ENCODE peak calls at places on chromosomes 6 and 20, in seven cellular contexts. V is fibroblast of pulmonary artery, Z is pancreas, Q is right cardiac atrium, W is astrocyte of the cerebellum, L is GM06990, B is aorta. E is an unnamed sample.

GRCh38 chr6:26089272-26089671 is 2.0 kb downstream of the HFE start:
- DNase-seq in Z (no peak), L (no peak), Q (no peak), W (no peak), V (peak; percentile 32), B (no peak), E (no peak)

GRCh38 chr6:98998103-98998502 is 50.4 kb upstream of the FBXL4 start:
- DNase-seq in B (no peak), Z (no peak), Q (no peak), V (no peak), L (no peak), W (no peak), E (no peak)

GRCh38 chr6:149221774-149222070 is 95.8 kb upstream of the TAB2 start:
- DNase-seq in V (peak; percentile 24), W (no peak), B (no peak), Z (no peak), L (no peak), Q (no peak), E (no peak)

GRCh38 chr6:47079638-47080037 is 37.5 kb upstream of the ADGRF1 start:
- DNase-seq in B (no peak), V (no peak), W (no peak), L (no peak), Q (no peak), Z (no peak), E (no peak)

GRCh38 chr6:130997061-130997753 is 65.8 kb downstream of the EPB41L2 start:
- DNase-seq in W (no peak), Q (no peak), Z (no peak), L (no peak), V (peak; percentile 71), B (no peak), E (peak; percentile 95)

GRCh38 chr6:150177260-150178246 is 34.7 kb downstream of the PPP1R14C start:
- DNase-seq in V (no peak), B (no peak), W (peak; percentile 19), L (no peak), Q (peak; percentile 69), Z (no peak), E (no peak)

GRCh38 chr6:158376650-158377081 is 64.4 kb downstream of the TULP4 start:
- DNase-seq in V (peak; percentile 10), L (no peak), B (no peak), Z (no peak), W (no peak), Q (no peak), E (no peak)

GRCh38 chr6:139016337-139017213 is 12.0 kb upstream of the ABRACL start:
- DNase-seq in W (no peak), V (peak; percentile 25), L (no peak), Z (no peak), B (no peak), Q (no peak), E (no peak)

GRCh38 chr6:154661751-154662150 is 71.5 kb upstream of the SCAF8 start:
- DNase-seq in V (no peak), L (no peak), Q (no peak), W (no peak), B (no peak), Z (no peak), E (peak; percentile 66)

GRCh38 chr20:2102585-2103453 is 1.2 kb downstream of the STK35 start:
- DNase-seq in Z (peak; percentile 92), V (peak; percentile 87), W (peak; percentile 63), Q (peak; percentile 95), B (peak; percentile 96), L (peak; percentile 91), E (no peak)

GRCh38 chr6:131013495-131013894 is 49.5 kb downstream of the EPB41L2 start:
- DNase-seq in B (no peak), Q (no peak), W (peak; percentile 88), V (peak; percentile 91), L (no peak), Z (no peak), E (peak; percentile 60)

GRCh38 chr20:11540558-11540957 is 377.1 kb upstream of the BTBD3 start:
- DNase-seq in Q (no peak), L (no peak), Z (no peak), V (no peak), B (no peak), W (no peak), E (no peak)

GRCh38 chr6:30154709-30155521 is 6.1 kb downstream of the TRIM10 start:
- DNase-seq in V (peak; percentile 75), W (peak; percentile 49), Q (no peak), L (no peak), B (no peak), Z (no peak), E (peak; percentile 45)

GRCh38 chr6:149484733-149485700 is at the start of gene ZC3H12D:
- DNase-seq in L (peak; percentile 83), W (peak; percentile 36), V (no peak), B (no peak), Z (no peak), Q (peak; percentile 86), E (no peak)

GRCh38 chr6:13767121-13767794 is 47.1 kb downstream of the MCUR1 start:
- DNase-seq in L (no peak), B (peak; percentile 80), Q (peak; percentile 71), Z (no peak), W (no peak), V (peak; percentile 31), E (no peak)

GRCh38 chr20:50389437-50389807 is 120.8 kb upstream of the PTPN1 start:
- DNase-seq in L (no peak), W (no peak), Q (peak; percentile 75), V (no peak), B (peak; percentile 69), Z (no peak), E (no peak)

GRCh38 chr6:22413681-22414305 is 117.0 kb upstream of the PRL start:
- DNase-seq in Q (no peak), V (peak; percentile 55), B (no peak), W (peak; percentile 24), L (no peak), Z (no peak), E (no peak)

GRCh38 chr6:12832341-12832740 is 115.8 kb downstream of the PHACTR1 start:
- DNase-seq in V (no peak), Z (no peak), W (no peak), B (no peak), Q (no peak), L (no peak), E (no peak)

GRCh38 chr6:102950967-102951366 is 1557.5 kb downstream of the GRIK2 start:
- DNase-seq in B (no peak), Z (no peak), L (no peak), W (no peak), Q (no peak), V (no peak), E (no peak)

GRCh38 chr6:154496191-154496590 is 14.3 kb downstream of the CNKSR3 start:
- DNase-seq in Z (no peak), W (no peak), L (no peak), Q (no peak), B (no peak), V (no peak), E (no peak)

GRCh38 chr6:166240889-166241288 is 67.3 kb downstream of the PRR18 start:
- DNase-seq in L (no peak), V (no peak), Q (no peak), W (no peak), B (no peak), Z (no peak), E (no peak)

DNA sequence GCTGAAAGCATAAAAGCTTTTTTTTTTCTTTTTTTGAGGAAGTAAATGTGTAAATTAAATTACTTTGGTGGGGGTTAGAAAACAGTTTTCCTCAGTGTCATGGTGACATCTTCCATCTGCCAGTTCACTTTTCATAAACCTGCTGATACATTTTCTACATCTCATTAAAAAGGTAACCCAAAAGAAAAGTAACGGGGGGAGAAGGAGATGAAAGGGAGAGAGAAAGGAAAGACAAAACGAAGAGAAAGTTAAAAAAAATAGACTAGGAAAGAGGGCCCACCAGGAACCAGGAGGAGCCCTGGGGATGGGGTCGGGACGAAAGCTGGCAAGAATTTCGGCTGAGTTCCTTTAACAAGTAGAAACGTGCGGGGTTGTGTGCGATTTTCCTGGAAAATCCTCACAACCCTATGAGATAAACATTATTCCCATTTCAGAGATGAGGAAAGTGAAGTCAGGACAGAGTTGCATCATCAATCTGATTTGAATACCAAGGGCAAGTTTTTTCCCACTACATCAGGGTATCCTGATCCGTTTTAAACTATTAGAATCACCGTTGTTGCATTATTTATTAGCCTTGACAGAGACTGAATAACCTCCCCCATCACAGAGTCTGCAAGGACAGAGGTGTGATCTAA is 53.4 kb upstream of the TPD52L1 start:
- DNase-seq in Z (no peak), V (no peak), Q (no peak), W (no peak), L (no peak), B (no peak), E (no peak)
- H3K4me3 ChIP-seq in Z (peak overlapping the region; percentile 60), V (peak overlapping the region; percentile 62), Q (peak overlapping the region; percentile 69), W (peak overlapping the region; percentile 42), L (no peak overlapping the region), B (peak overlapping the region; percentile 41), E (no peak overlapping the region)

GRCh38 chr6:2846873-2847224 is 5.2 kb upstream of the SERPINB1 start:
- DNase-seq in V (no peak), Z (no peak), B (no peak), W (no peak), L (no peak), Q (no peak), E (no peak)
- H3K4me3 ChIP-seq in V (peak overlapping the region; percentile 30), Z (no peak overlapping the region), B (no peak overlapping the region), W (no peak overlapping the region), L (no peak overlapping the region), Q (no peak overlapping the region), E (no peak overlapping the region)

DNA sequence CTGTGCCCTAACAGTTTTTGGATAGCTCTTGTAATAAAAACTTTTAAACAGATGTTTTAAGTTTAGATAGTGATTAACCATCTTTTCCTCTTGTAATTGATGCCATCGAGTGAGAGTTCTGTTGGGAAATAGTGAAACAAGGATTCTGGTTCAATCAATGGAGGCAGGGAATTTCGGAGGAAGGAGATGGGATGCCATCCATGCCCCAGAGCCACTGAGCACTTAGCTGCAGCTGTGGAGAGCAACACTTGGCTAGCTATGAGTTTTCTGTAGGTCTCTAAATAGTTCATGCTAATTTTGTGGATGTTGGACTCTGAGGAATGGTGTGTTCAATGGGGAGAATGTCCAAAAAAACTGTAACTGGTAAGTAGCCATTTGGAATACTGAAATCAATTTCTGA is 16.7 kb downstream of the CBFA2T2 start:
- DNase-seq in B (no peak), W (no peak), V (no peak), Q (no peak), L (no peak), Z (no peak), E (no peak)
- H3K4me3 ChIP-seq in B (no peak overlapping the region), W (no peak overlapping the region), V (no peak overlapping the region), Q (no peak overlapping the region), L (no peak overlapping the region), Z (no peak overlapping the region), E (no peak overlapping the region)

DNA sequence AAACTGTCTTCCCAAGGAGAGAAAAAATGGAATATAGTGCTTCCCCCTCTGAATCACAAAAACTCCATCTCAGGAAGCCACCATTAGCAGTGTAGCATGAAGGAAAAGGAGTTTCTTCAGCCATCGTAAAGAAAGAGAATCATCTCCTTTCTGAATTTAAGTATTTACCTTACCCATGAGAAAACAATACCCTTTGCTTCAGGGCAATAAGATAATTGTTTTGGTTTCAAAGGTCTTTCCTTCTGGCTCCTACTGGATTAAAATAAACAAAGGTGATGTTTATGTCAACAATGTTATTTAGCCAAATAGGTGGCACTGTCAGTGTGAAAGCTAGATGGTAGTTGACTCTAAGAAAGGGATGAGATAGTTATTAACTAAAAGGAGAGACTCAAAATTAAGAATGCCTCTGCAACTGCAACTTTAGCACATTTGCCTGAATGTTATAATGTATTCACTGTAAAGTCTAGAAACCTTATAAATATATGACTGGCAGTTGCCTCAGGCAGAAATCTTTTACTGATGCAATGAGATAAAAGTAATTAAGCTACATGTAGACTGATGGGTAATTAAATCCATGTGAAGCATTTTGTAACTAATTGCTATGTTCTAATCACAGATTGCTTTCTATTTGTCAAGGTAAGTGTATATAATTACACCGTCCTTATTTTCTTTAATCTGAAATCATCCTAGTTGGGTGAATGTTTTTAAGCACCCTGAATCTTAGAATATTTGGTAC is 399.0 kb downstream of the CDKAL1 start:
- DNase-seq in L (no peak), V (no peak), Z (no peak), Q (no peak), W (no peak), B (no peak), E (peak; percentile 24)
- H3K4me3 ChIP-seq in L (no peak overlapping the region), V (no peak overlapping the region), Z (no peak overlapping the region), Q (no peak overlapping the region), W (no peak overlapping the region), B (no peak overlapping the region), E (no peak overlapping the region)